ENCODE peak calls at places on chromosome 18, in nine cellular contexts. Z, U, K, E, J, N, M, V and W are unnamed samples.

GRCh38 chr18:58828399-58829121 is 36.1 kb upstream of the ZNF532 start:
- DNase-seq in Z (no peak), U (no peak), K (no peak), E (no peak), J (no peak), N (no peak), M (no peak), V (no peak), W (no peak)

GRCh38 chr18:11857177-11857887 is 6.1 kb downstream of the CHMP1B start:
- DNase-seq in Z (no peak), U (no peak), K (no peak), E (no peak), J (peak; percentile 48), N (no peak), M (peak; percentile 94), V (peak; percentile 78), W (peak; percentile 87)

GRCh38 chr18:61992285-61992684 is 99.5 kb upstream of the RNF152 start:
- DNase-seq in Z (no peak), U (no peak), K (no peak), E (no peak), J (no peak), N (no peak), M (peak; percentile 90), V (peak; percentile 52), W (peak; percentile 42)

GRCh38 chr18:2821695-2822094 is 25.1 kb upstream of the EMILIN2 start:
- DNase-seq in Z (no peak), U (no peak), K (no peak), E (no peak), J (no peak), N (no peak), M (no peak), V (no peak), W (no peak)

GRCh38 chr18:62347091-62347506 is 22.0 kb downstream of the TNFRSF11A start:
- DNase-seq in Z (no peak), U (no peak), K (no peak), E (no peak), J (no peak), N (no peak), M (no peak), V (no peak), W (peak; percentile 42)

GRCh38 chr18:13566941-13567762 is 159.2 kb downstream of the FAM210A start:
- DNase-seq in Z (no peak), U (no peak), K (no peak), E (no peak), J (no peak), N (no peak), M (no peak), V (no peak), W (no peak)

GRCh38 chr18:70195852-70196434 is 9.5 kb downstream of the RTTN start:
- DNase-seq in Z (peak; percentile 6), U (peak; percentile 34), K (no peak), E (no peak), J (peak; percentile 10), N (peak; percentile 20), M (peak; percentile 51), V (no peak), W (peak; percentile 9)

GRCh38 chr18:78871631-78872030 is 108.0 kb upstream of the SALL3 start:
- DNase-seq in Z (no peak), U (no peak), K (no peak), E (no peak), J (no peak), N (no peak), M (no peak), V (no peak), W (no peak)

GRCh38 chr18:26875040-26875654 is 9.6 kb upstream of the AQP4 start:
- DNase-seq in Z (no peak), U (no peak), K (no peak), E (no peak), J (no peak), N (no peak), M (no peak), V (no peak), W (no peak)

GRCh38 chr18:79742076-79742475 is 55.7 kb upstream of the KCNG2 start:
- DNase-seq in Z (no peak), U (no peak), K (no peak), E (no peak), J (no peak), N (no peak), M (no peak), V (no peak), W (no peak)

GRCh38 chr18:79356435-79356834 is 39.3 kb upstream of the NFATC1 start:
- DNase-seq in Z (no peak), U (no peak), K (no peak), E (no peak), J (no peak), N (no peak), M (no peak), V (no peak), W (no peak)

GRCh38 chr18:25229080-25229479 is 122.9 kb downstream of the ZNF521 start:
- DNase-seq in Z (no peak), U (peak; percentile 69), K (no peak), E (no peak), J (no peak), N (no peak), M (peak; percentile 39), V (no peak), W (no peak)

GRCh38 chr18:60978338-60978737 is 354.9 kb upstream of the CDH20 start:
- DNase-seq in Z (no peak), U (no peak), K (no peak), E (no peak), J (no peak), N (no peak), M (peak; percentile 18), V (peak; percentile 42), W (no peak)

GRCh38 chr18:74457743-74458465 is 796 bp upstream of the DIPK1C start:
- DNase-seq in Z (no peak), U (peak; percentile 91), K (no peak), E (no peak), J (no peak), N (no peak), M (no peak), V (no peak), W (no peak)

GRCh38 chr18:9766076-9766481 is 58.0 kb downstream of the RAB31 start:
- DNase-seq in Z (no peak), U (no peak), K (no peak), E (no peak), J (no peak), N (no peak), M (no peak), V (no peak), W (no peak)

GRCh38 chr18:37362158-37362890 is 203.3 kb downstream of the CELF4 start:
- DNase-seq in Z (no peak), U (no peak), K (no peak), E (no peak), J (no peak), N (no peak), M (no peak), V (no peak), W (no peak)

GRCh38 chr18:54924948-54925347 is 34.3 kb downstream of the CCDC68 start:
- DNase-seq in Z (no peak), U (no peak), K (no peak), E (no peak), J (no peak), N (no peak), M (peak; percentile 21), V (no peak), W (no peak)

GRCh38 chr18:70931942-70932814 is 643.3 kb downstream of the SOCS6 start:
- DNase-seq in Z (peak; percentile 19), U (peak; percentile 57), K (no peak), E (no peak), J (peak; percentile 2), N (peak; percentile 39), M (no peak), V (no peak), W (no peak)

GRCh38 chr18:25561923-25562322 is 210.0 kb upstream of the ZNF521 start:
- DNase-seq in Z (no peak), U (no peak), K (no peak), E (no peak), J (no peak), N (no peak), M (peak; percentile 28), V (no peak), W (no peak)

GRCh38 chr18:7117390-7118355 is at the start of gene LAMA1:
- DNase-seq in Z (no peak), U (peak; percentile 37), K (no peak), E (no peak), J (peak; percentile 30), N (no peak), M (peak; percentile 38), V (peak; percentile 48), W (no peak)

GRCh38 chr18:37483221-37483971 is 82.2 kb downstream of the CELF4 start:
- DNase-seq in Z (no peak), U (no peak), K (no peak), E (no peak), J (no peak), N (no peak), M (peak; percentile 6), V (no peak), W (no peak)

GRCh38 chr18:697012-697411 is 15.4 kb downstream of the ENOSF1 start:
- DNase-seq in Z (no peak), U (no peak), K (no peak), E (no peak), J (no peak), N (no peak), M (no peak), V (peak; percentile 2), W (no peak)

GRCh38 chr18:1056404-1056803 is 151.7 kb downstream of the ADCYAP1 start:
- DNase-seq in Z (no peak), U (no peak), K (no peak), E (no peak), J (no peak), N (no peak), M (no peak), V (no peak), W (no peak)

GRCh38 chr18:49161627-49162026 is 210.9 kb upstream of the SMAD7 start:
- DNase-seq in Z (no peak), U (no peak), K (no peak), E (no peak), J (no peak), N (no peak), M (peak; percentile 20), V (no peak), W (no peak)

GRCh38 chr18:24678113-24678512 is 217.7 kb downstream of the HRH4 start:
- DNase-seq in Z (no peak), U (no peak), K (no peak), E (no peak), J (no peak), N (no peak), M (no peak), V (no peak), W (no peak)

GRCh38 chr18:70284976-70285610 is 3.8 kb upstream of the SOCS6 start:
- DNase-seq in Z (no peak), U (no peak), K (no peak), E (no peak), J (no peak), N (no peak), M (no peak), V (no peak), W (no peak)

GRCh38 chr18:6294119-6294784 is 120.5 kb downstream of the L3MBTL4 start:
- DNase-seq in Z (no peak), U (no peak), K (no peak), E (no peak), J (no peak), N (no peak), M (no peak), V (no peak), W (no peak)

GRCh38 chr18:48667276-48668254 is 128.7 kb downstream of the CTIF start:
- DNase-seq in Z (peak; percentile 74), U (peak; percentile 90), K (no peak), E (no peak), J (no peak), N (peak; percentile 73), M (no peak), V (no peak), W (no peak)

GRCh38 chr18:58451972-58452334 is 176.9 kb downstream of the ALPK2 start:
- DNase-seq in Z (no peak), U (no peak), K (no peak), E (no peak), J (no peak), N (no peak), M (no peak), V (no peak), W (no peak)

GRCh38 chr18:72762505-72763122 is 105.2 kb downstream of the NETO1 start:
- DNase-seq in Z (peak; percentile 70), U (peak; percentile 77), K (no peak), E (no peak), J (peak; percentile 11), N (peak; percentile 36), M (peak; percentile 47), V (no peak), W (peak; percentile 63)

GRCh38 chr18:3234457-3234856 is 13.1 kb upstream of the MYL12A start:
- DNase-seq in Z (no peak), U (no peak), K (no peak), E (no peak), J (no peak), N (no peak), M (no peak), V (no peak), W (no peak)